ENCODE peak calls at places on chromosomes 5 and 9, in five cellular contexts. One of them, this sample, is unnamed.

GRCh38 chr5:111278824-111279504 is 54.8 kb downstream of the CAMK4 start:
- DNase-seq in small intestine: peak
- DNase-seq in fibroblast of pulmonary artery: peak
- DNase-seq in aorta: peak
- DNase-seq in AG08395: peak
- DNase-seq in this sample: peak

GRCh38 chr5:178577376-178577839 is 12.8 kb downstream of the COL23A1 start:
- DNase-seq in small intestine: no peak
- DNase-seq in fibroblast of pulmonary artery: no peak
- DNase-seq in aorta: no peak
- DNase-seq in AG08395: no peak
- DNase-seq in this sample: peak

GRCh38 chr5:17132444-17133083 is 84.9 kb upstream of the BASP1 start:
- DNase-seq in small intestine: peak
- DNase-seq in fibroblast of pulmonary artery: peak
- DNase-seq in aorta: no peak
- DNase-seq in AG08395: peak
- DNase-seq in this sample: no peak

GRCh38 chr9:135974220-135974573 is 13.0 kb upstream of the UBAC1 start:
- DNase-seq in small intestine: no peak
- DNase-seq in fibroblast of pulmonary artery: no peak
- DNase-seq in aorta: no peak
- DNase-seq in AG08395: no peak
- DNase-seq in this sample: no peak

GRCh38 chr5:134119720-134120119 is 5.2 kb downstream of the TCF7 start:
- DNase-seq in small intestine: no peak
- DNase-seq in fibroblast of pulmonary artery: no peak
- DNase-seq in aorta: no peak
- DNase-seq in AG08395: no peak
- DNase-seq in this sample: no peak

GRCh38 chr5:96114736-96115466 is 153.2 kb upstream of the ELL2 start:
- DNase-seq in small intestine: no peak
- DNase-seq in fibroblast of pulmonary artery: peak
- DNase-seq in aorta: no peak
- DNase-seq in AG08395: no peak
- DNase-seq in this sample: no peak

GRCh38 chr9:36842560-36843530 is 191.2 kb downstream of the PAX5 start:
- DNase-seq in small intestine: no peak
- DNase-seq in fibroblast of pulmonary artery: no peak
- DNase-seq in aorta: peak
- DNase-seq in AG08395: no peak
- DNase-seq in this sample: no peak

GRCh38 chr5:16690243-16690839 is 73.5 kb upstream of the RETREG1 start:
- DNase-seq in small intestine: peak
- DNase-seq in fibroblast of pulmonary artery: peak
- DNase-seq in aorta: no peak
- DNase-seq in AG08395: peak
- DNase-seq in this sample: peak

GRCh38 chr9:105503873-105504272 is 54.1 kb upstream of the FKTN start:
- DNase-seq in small intestine: peak
- DNase-seq in fibroblast of pulmonary artery: peak
- DNase-seq in aorta: no peak
- DNase-seq in AG08395: no peak
- DNase-seq in this sample: no peak

GRCh38 chr5:67363195-67363594 is 166.6 kb upstream of the CD180 start:
- DNase-seq in small intestine: no peak
- DNase-seq in fibroblast of pulmonary artery: peak
- DNase-seq in aorta: no peak
- DNase-seq in AG08395: no peak
- DNase-seq in this sample: no peak

GRCh38 chr5:43208658-43209057 is 16.6 kb downstream of the NIM1K start:
- DNase-seq in small intestine: no peak
- DNase-seq in fibroblast of pulmonary artery: no peak
- DNase-seq in aorta: no peak
- DNase-seq in AG08395: no peak
- DNase-seq in this sample: no peak

GRCh38 chr5:1203311-1203967 is 2.0 kb downstream of the SLC6A19 start:
- DNase-seq in small intestine: no peak
- DNase-seq in fibroblast of pulmonary artery: no peak
- DNase-seq in aorta: peak
- DNase-seq in AG08395: no peak
- DNase-seq in this sample: no peak

GRCh38 chr5:173230741-173231380 is 4.1 kb downstream of the NKX2-5 start:
- DNase-seq in small intestine: no peak
- DNase-seq in fibroblast of pulmonary artery: no peak
- DNase-seq in aorta: no peak
- DNase-seq in AG08395: no peak
- DNase-seq in this sample: no peak

GRCh38 chr5:82100303-82101077 is 128.7 kb downstream of the ATG10 start:
- DNase-seq in small intestine: no peak
- DNase-seq in fibroblast of pulmonary artery: no peak
- DNase-seq in aorta: no peak
- DNase-seq in AG08395: no peak
- DNase-seq in this sample: peak

GRCh38 chr5:146291421-146292074 is 47.1 kb upstream of the POU4F3 start:
- DNase-seq in small intestine: peak
- DNase-seq in fibroblast of pulmonary artery: peak
- DNase-seq in aorta: no peak
- DNase-seq in AG08395: peak
- DNase-seq in this sample: no peak

GRCh38 chr9:83449981-83450380 is 88.2 kb downstream of the FRMD3 start:
- DNase-seq in small intestine: no peak
- DNase-seq in fibroblast of pulmonary artery: no peak
- DNase-seq in aorta: no peak
- DNase-seq in AG08395: no peak
- DNase-seq in this sample: no peak

GRCh38 chr9:127180457-127181314 is 58.3 kb upstream of the ANGPTL2 start:
- DNase-seq in small intestine: no peak
- DNase-seq in fibroblast of pulmonary artery: no peak
- DNase-seq in aorta: peak
- DNase-seq in AG08395: no peak
- DNase-seq in this sample: peak

GRCh38 chr5:109692852-109693251 is 3.1 kb downstream of the MAN2A1 start:
- DNase-seq in small intestine: no peak
- DNase-seq in fibroblast of pulmonary artery: no peak
- DNase-seq in aorta: no peak
- DNase-seq in AG08395: no peak
- DNase-seq in this sample: no peak

GRCh38 chr5:178107889-178108288 is 5.4 kb upstream of the N4BP3 start:
- DNase-seq in small intestine: no peak
- DNase-seq in fibroblast of pulmonary artery: no peak
- DNase-seq in aorta: no peak
- DNase-seq in AG08395: no peak
- DNase-seq in this sample: no peak

GRCh38 chr9:17480966-17481365 is 97.9 kb upstream of the SH3GL2 start:
- DNase-seq in small intestine: no peak
- DNase-seq in fibroblast of pulmonary artery: no peak
- DNase-seq in aorta: peak
- DNase-seq in AG08395: no peak
- DNase-seq in this sample: peak

GRCh38 chr5:77491783-77492652 is at the start of gene WDR41:
- DNase-seq in small intestine: peak
- DNase-seq in fibroblast of pulmonary artery: peak
- DNase-seq in aorta: peak
- DNase-seq in AG08395: peak
- DNase-seq in this sample: peak

GRCh38 chr9:127955294-127956015 is 17.8 kb upstream of the DPM2 start:
- DNase-seq in small intestine: peak
- DNase-seq in fibroblast of pulmonary artery: no peak
- DNase-seq in aorta: no peak
- DNase-seq in AG08395: peak
- DNase-seq in this sample: peak

GRCh38 chr5:171155621-171156020 is 153.4 kb upstream of the TLX3 start:
- DNase-seq in small intestine: no peak
- DNase-seq in fibroblast of pulmonary artery: peak
- DNase-seq in aorta: no peak
- DNase-seq in AG08395: no peak
- DNase-seq in this sample: no peak

GRCh38 chr9:124628741-124629140 is 121.5 kb upstream of the NR5A1 start:
- DNase-seq in small intestine: no peak
- DNase-seq in fibroblast of pulmonary artery: no peak
- DNase-seq in aorta: no peak
- DNase-seq in AG08395: no peak
- DNase-seq in this sample: no peak

GRCh38 chr9:110650991-110651411 is 17.6 kb upstream of the MUSK start:
- DNase-seq in small intestine: no peak
- DNase-seq in fibroblast of pulmonary artery: peak
- DNase-seq in aorta: peak
- DNase-seq in AG08395: peak
- DNase-seq in this sample: no peak

GRCh38 chr9:136058801-136059302 is 36.2 kb downstream of the NACC2 start:
- DNase-seq in small intestine: no peak
- DNase-seq in fibroblast of pulmonary artery: no peak
- DNase-seq in aorta: peak
- DNase-seq in AG08395: no peak
- DNase-seq in this sample: peak